ENCODE peak calls at places on chromosomes 3 and 15, in eight cellular contexts. Y is heart left ventricle, U is kidney, W is cardiac fibroblast, S is lung, L is progenitor cell of endocrine pancreas, T is tibial nerve, F is foreskin keratinocyte. Z is an unnamed sample.

GRCh38 chr15:27258287-27258686 is 287.3 kb downstream of the GABRG3 start:
- DNase-seq in S (no peak), L (no peak), Y (no peak), F (no peak), T (no peak), U (no peak), W (no peak), Z (no peak)

GRCh38 chr3:5428607-5429516 is 241.4 kb downstream of the EDEM1 start:
- DNase-seq in L (no peak), F (peak), Y (no peak), U (no peak), T (no peak), W (no peak), S (no peak), Z (no peak)

GRCh38 chr3:29486087-29486486 is 205.2 kb downstream of the RBMS3 start:
- DNase-seq in T (no peak), S (no peak), F (peak), U (no peak), L (no peak), Y (no peak), W (peak), Z (peak)

GRCh38 chr3:80285370-80285769 is 517.6 kb upstream of the ROBO1 start:
- DNase-seq in T (no peak), W (peak), L (no peak), S (no peak), Y (no peak), U (no peak), F (peak), Z (no peak)

GRCh38 chr15:32738677-32739076 is 20.9 kb downstream of the GREM1 start:
- DNase-seq in U (no peak), T (no peak), F (no peak), L (no peak), Y (no peak), S (no peak), W (no peak), Z (peak)

GRCh38 chr15:84033793-84034553 is 201.6 kb upstream of the GOLGA6L4 start:
- DNase-seq in T (no peak), Y (no peak), U (no peak), L (no peak), S (no peak), F (peak), W (peak), Z (peak)

GRCh38 chr3:149472393-149472792 is 2.1 kb upstream of the TM4SF4 start:
- DNase-seq in Y (no peak), S (no peak), T (no peak), W (peak), L (no peak), F (no peak), U (no peak), Z (peak)

GRCh38 chr15:71691322-71691699 is 119.0 kb upstream of the NR2E3 start:
- DNase-seq in T (no peak), U (no peak), S (no peak), L (no peak), Y (no peak), W (no peak), F (no peak), Z (no peak)

GRCh38 chr3:139309046-139309660 is 34.7 kb upstream of the MRPS22 start:
- DNase-seq in T (no peak), U (no peak), Y (no peak), S (no peak), F (no peak), L (no peak), W (no peak), Z (no peak)

GRCh38 chr3:13966302-13966701 is 86.4 kb upstream of the WNT7A start:
- DNase-seq in Y (no peak), U (no peak), L (no peak), T (no peak), S (no peak), W (no peak), F (peak), Z (no peak)

GRCh38 chr3:193908181-193908744 is 227.7 kb upstream of the HES1 start:
- DNase-seq in F (no peak), U (no peak), S (no peak), T (no peak), L (no peak), Y (no peak), W (no peak), Z (no peak)

GRCh38 chr3:23100106-23100505 is 103.0 kb upstream of the UBE2E2 start:
- DNase-seq in U (no peak), L (no peak), Y (no peak), T (no peak), W (no peak), S (no peak), F (no peak), Z (no peak)

GRCh38 chr3:114624047-114624445 is 330.2 kb downstream of the TIGIT start:
- DNase-seq in W (peak), F (no peak), S (no peak), U (peak), L (no peak), T (peak), Y (peak), Z (peak)

GRCh38 chr3:30696403-30696819 is 90.0 kb downstream of the TGFBR2 start:
- DNase-seq in U (no peak), F (no peak), Y (peak), T (no peak), L (no peak), S (no peak), W (peak), Z (peak)

GRCh38 chr3:20857636-20858035 is 671.6 kb upstream of the SGO1 start:
- DNase-seq in F (peak), S (no peak), Y (no peak), T (no peak), L (no peak), W (no peak), U (no peak), Z (no peak)

GRCh38 chr15:63353887-63354286 is 27.8 kb downstream of the CA12 start:
- DNase-seq in F (no peak), T (no peak), Y (no peak), U (no peak), S (no peak), W (no peak), L (no peak), Z (no peak)

GRCh38 chr3:39917060-39917773 is 107.8 kb downstream of the MYRIP start:
- DNase-seq in S (no peak), W (peak), F (peak), L (no peak), T (no peak), U (no peak), Y (no peak), Z (peak)

GRCh38 chr15:93063292-93063671 is 25.7 kb downstream of the RGMA start:
- DNase-seq in T (no peak), W (no peak), F (peak), S (no peak), U (no peak), Y (no peak), L (no peak), Z (no peak)

GRCh38 chr15:64070965-64071851 is 22.4 kb downstream of the CIAO2A start:
- DNase-seq in Y (peak), T (peak), U (peak), S (peak), L (no peak), F (peak), W (peak), Z (peak)

GRCh38 chr15:63803106-63803886 is 30.5 kb downstream of the HERC1 start:
- DNase-seq in L (no peak), F (peak), W (peak), Y (no peak), U (no peak), S (no peak), T (no peak), Z (peak)

GRCh38 chr15:48332642-48333034 is 1.4 kb downstream of the DUT start:
- DNase-seq in U (no peak), L (no peak), W (no peak), S (no peak), F (no peak), T (no peak), Y (no peak), Z (no peak)

GRCh38 chr3:59953104-59953503 is 903.3 kb upstream of the CFAP20DC start:
- DNase-seq in T (no peak), U (no peak), Y (no peak), S (no peak), L (no peak), W (no peak), F (no peak), Z (no peak)

GRCh38 chr3:111739241-111739952 is 119.7 kb upstream of the PHLDB2 start:
- DNase-seq in W (peak), F (peak), Y (peak), S (no peak), T (no peak), U (no peak), L (no peak), Z (peak)

GRCh38 chr3:124765197-124765596 is 34.9 kb downstream of the UMPS start:
- DNase-seq in U (no peak), W (no peak), Y (peak), S (no peak), L (no peak), F (no peak), T (no peak), Z (no peak)

GRCh38 chr15:57079446-57079845 is 161.0 kb downstream of the TCF12 start:
- DNase-seq in T (no peak), L (no peak), W (no peak), Y (no peak), S (no peak), F (no peak), U (no peak), Z (no peak)
- TF ChIP-seq CTCF in T (no peak), L (no peak), W (peak), Y (no peak), S (no peak), F (peak), U (no peak), Z (no peak)

DNA sequence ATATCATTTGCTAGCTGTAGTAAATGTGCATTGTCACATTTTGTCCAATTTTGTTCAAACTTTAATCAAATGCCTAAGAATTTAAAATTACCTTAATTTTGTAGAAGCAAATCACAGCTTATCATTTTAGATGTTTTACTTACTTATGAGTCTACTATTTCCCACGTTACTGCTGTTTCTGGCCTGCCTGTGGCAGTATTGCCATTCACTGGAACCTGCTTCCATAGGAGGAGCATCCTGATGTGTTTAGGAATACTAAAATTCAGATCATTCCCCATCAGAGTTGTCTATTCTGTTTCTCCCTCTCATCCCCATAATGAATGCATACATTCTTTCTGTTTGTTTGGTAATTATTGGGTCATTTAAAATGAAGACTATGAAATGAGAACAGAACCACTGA is 119.5 kb upstream of the SNRPN start:
- DNase-seq in S (no peak), T (no peak), Y (no peak), W (no peak), F (no peak), L (no peak), U (no peak), Z (no peak)
- TF ChIP-seq CTCF in S (no peak), T (no peak), Y (no peak), W (no peak), F (no peak), L (no peak), U (no peak), Z (no peak)

GRCh38 chr3:134145183-134145582 is 105.5 kb downstream of the RYK start:
- DNase-seq in S (no peak), Y (no peak), T (no peak), W (no peak), L (no peak), F (no peak), U (no peak), Z (no peak)
- TF ChIP-seq CTCF in S (no peak), Y (no peak), T (no peak), W (no peak), L (peak), F (no peak), U (no peak), Z (no peak)

GRCh38 chr3:184015381-184016019 is 2.2 kb downstream of the ABCC5 start:
- DNase-seq in S (no peak), Y (peak), F (no peak), L (no peak), T (no peak), U (no peak), W (no peak), Z (no peak)

GRCh38 chr3:184016169-184016570 is 1.5 kb downstream of the ABCC5 start:
- DNase-seq in U (no peak), Y (no peak), T (no peak), L (no peak), W (no peak), S (no peak), F (no peak), Z (no peak)

GRCh38 chr3:184018424-184018973 is 815 bp upstream of the ABCC5 start:
- DNase-seq in T (no peak), W (no peak), Y (no peak), S (no peak), L (no peak), F (no peak), U (no peak), Z (no peak)

GRCh38 chr3:184017672-184018423 is at the start of gene ABCC5:
- DNase-seq in L (peak), S (peak), T (peak), U (peak), W (peak), Y (peak), F (peak), Z (peak)

GRCh38 chr3:184016820-184017671 is 638 bp downstream of the ABCC5 start:
- DNase-seq in U (peak), L (peak), F (peak), T (peak), W (peak), Y (peak), S (peak), Z (peak)
- TF ChIP-seq CTCF in U (peak), L (peak), F (peak), T (peak), W (peak), Y (peak), S (peak), Z (peak)

GRCh38 chr15:98856540-98856907 is 151.1 kb downstream of the PGPEP1L start:
- DNase-seq in T (no peak), U (no peak), S (no peak), W (peak), L (no peak), Y (no peak), F (peak), Z (peak)
- TF ChIP-seq CTCF in T (no peak), U (no peak), S (no peak), W (no peak), L (no peak), Y (no peak), F (no peak), Z (no peak)

GRCh38 chr3:56557815-56558170 is 818 bp downstream of the CCDC66 start:
- DNase-seq in L (no peak), T (no peak), F (no peak), W (no peak), Y (no peak), U (no peak), S (no peak), Z (no peak)
- TF ChIP-seq CTCF in L (no peak), T (peak), F (no peak), W (no peak), Y (no peak), U (no peak), S (no peak), Z (no peak)

GRCh38 chr15:45794304-45794703 is 159.5 kb downstream of the SQOR start:
- DNase-seq in S (no peak), F (no peak), Y (no peak), U (no peak), L (no peak), T (no peak), W (no peak), Z (no peak)

GRCh38 chr15:45794768-45795486 is 160.1 kb downstream of the SQOR start:
- DNase-seq in S (no peak), T (no peak), U (no peak), L (no peak), F (no peak), W (no peak), Y (no peak), Z (no peak)

GRCh38 chr15:45799508-45799907 is 164.7 kb downstream of the SQOR start:
- DNase-seq in Y (no peak), S (no peak), U (no peak), L (no peak), T (no peak), W (no peak), F (no peak), Z (no peak)

GRCh38 chr15:45796433-45796832 is 161.6 kb downstream of the SQOR start:
- DNase-seq in U (no peak), T (no peak), S (no peak), L (no peak), Y (no peak), F (no peak), W (no peak), Z (no peak)

GRCh38 chr15:45795487-45796069 is 160.7 kb downstream of the SQOR start:
- DNase-seq in L (peak), S (peak), T (no peak), Y (no peak), F (peak), U (no peak), W (peak), Z (peak)
- TF ChIP-seq CTCF in L (peak), S (peak), T (peak), Y (peak), F (peak), U (peak), W (peak), Z (peak)

GRCh38 chr15:57746752-57747151 is 40.2 kb downstream of the POLR2M start:
- DNase-seq in S (no peak), Y (no peak), L (no peak), F (no peak), U (no peak), T (no peak), W (no peak), Z (peak)

GRCh38 chr15:57752840-57753239 is 46.3 kb downstream of the POLR2M start:
- DNase-seq in Y (no peak), S (no peak), W (no peak), L (no peak), U (no peak), T (no peak), F (no peak), Z (no peak)

GRCh38 chr15:57747206-57747605 is 40.7 kb downstream of the POLR2M start:
- DNase-seq in F (no peak), U (no peak), S (no peak), T (peak), Y (no peak), W (no peak), L (no peak), Z (peak)

GRCh38 chr15:57752426-57752825 is 45.9 kb downstream of the POLR2M start:
- DNase-seq in U (peak), T (no peak), W (peak), L (no peak), Y (peak), F (no peak), S (no peak), Z (no peak)

DNA sequence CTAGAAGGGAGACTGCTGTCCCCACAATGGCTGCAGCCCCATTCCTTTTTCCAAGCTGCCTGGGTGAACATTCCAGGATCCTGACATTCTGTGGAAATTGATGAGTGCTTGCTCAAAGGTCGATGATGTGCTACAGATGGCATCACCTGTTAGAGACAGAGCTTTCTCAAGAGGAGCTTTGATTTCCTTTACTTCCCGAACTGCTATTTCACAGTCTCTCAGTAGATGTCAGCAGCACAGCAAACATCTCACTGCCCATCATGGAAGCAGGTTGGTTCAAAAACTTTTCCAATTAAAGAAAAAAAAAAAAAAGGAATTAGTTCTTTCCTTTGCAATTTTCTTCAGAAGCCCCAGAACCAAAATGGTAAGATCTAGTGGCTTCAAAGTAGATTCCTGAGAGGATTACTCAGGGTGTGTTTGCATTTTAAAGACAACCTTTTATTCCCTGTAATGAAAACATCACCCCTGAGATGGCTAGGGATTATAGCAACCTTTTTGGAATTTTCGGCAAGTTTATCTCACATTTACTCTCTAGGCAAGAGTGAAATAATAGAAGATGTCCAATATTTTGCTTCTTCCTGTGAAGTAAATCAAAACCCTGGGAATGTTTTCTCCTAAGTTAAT is 44.8 kb downstream of the POLR2M start:
- DNase-seq in W (peak), F (peak), T (no peak), S (no peak), L (no peak), Y (no peak), U (no peak), Z (peak)
- TF ChIP-seq CTCF in W (peak), F (peak), T (peak), S (peak), L (peak), Y (peak), U (peak), Z (peak)

GRCh38 chr15:58438956-58439355 is 7.2 kb downstream of the LIPC start:
- DNase-seq in F (peak), W (peak), U (no peak), S (no peak), T (no peak), L (no peak), Y (peak), Z (peak)
- TF ChIP-seq CTCF in F (peak), W (peak), U (no peak), S (no peak), T (no peak), L (peak), Y (peak), Z (peak)

GRCh38 chr15:26091184-26091583 is 228.1 kb upstream of the ATP10A start:
- DNase-seq in U (no peak), Y (no peak), L (no peak), T (no peak), W (no peak), F (no peak), S (no peak), Z (no peak)

GRCh38 chr15:26101443-26101842 is 238.3 kb upstream of the ATP10A start:
- DNase-seq in S (no peak), W (no peak), T (no peak), Y (no peak), F (no peak), L (no peak), U (no peak), Z (no peak)

GRCh38 chr15:26098801-26099200 is 235.7 kb upstream of the ATP10A start:
- DNase-seq in T (no peak), W (no peak), U (no peak), F (no peak), S (no peak), L (no peak), Y (no peak), Z (no peak)

GRCh38 chr15:26097216-26097615 is 234.1 kb upstream of the ATP10A start:
- DNase-seq in Y (no peak), W (no peak), F (no peak), T (no peak), U (no peak), S (no peak), L (no peak), Z (no peak)

DNA sequence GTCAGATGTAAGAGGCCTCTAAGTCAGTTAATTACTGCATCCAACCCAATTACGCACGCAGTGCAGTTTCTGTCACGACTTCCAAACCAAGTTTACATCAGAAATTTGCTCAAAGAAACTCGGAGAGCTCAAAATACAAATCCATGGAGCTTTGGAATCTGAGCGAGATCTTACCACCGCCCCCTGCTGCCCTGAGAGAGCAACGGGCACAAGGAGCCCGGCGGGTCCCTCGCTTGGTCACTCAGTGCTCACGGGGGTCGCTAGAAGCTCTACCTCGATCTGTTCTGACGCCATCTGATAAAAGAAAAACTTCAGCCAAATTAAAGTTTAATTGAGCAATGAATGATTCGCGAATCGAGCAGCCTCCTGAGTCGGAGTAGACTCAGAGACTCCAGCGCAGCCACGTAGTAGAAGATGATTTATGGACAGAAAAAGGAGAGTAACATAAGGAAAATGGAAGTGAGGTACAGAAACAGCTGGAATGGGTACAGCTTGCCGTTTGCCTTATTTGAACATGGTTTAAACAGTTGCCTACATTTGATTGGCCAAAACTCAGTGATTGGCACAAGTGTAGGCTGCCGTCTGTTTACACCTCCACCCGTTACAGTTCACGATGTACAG is 232.7 kb upstream of the ATP10A start:
- DNase-seq in F (no peak), Y (no peak), T (no peak), U (no peak), W (no peak), L (no peak), S (no peak), Z (no peak)
- TF ChIP-seq CTCF in F (peak), Y (no peak), T (no peak), U (no peak), W (peak), L (peak), S (no peak), Z (peak)

Z was measured in fibroblast of the aortic adventitia.